ENCODE peak calls at places on chromosomes 16 and 17, in seven cellular contexts. F is AG09309, V is adrenal gland, S is LoVo, Q is GOT3, B is astrocyte of the hippocampus, E is fibroblast of the aortic adventitia. O is an unnamed sample.

GRCh38 chr16:67801889-67802288 is 4.5 kb downstream of the RANBP10 start:
- DNase-seq in S (no peak), E (no peak), F (no peak), V (no peak), Q (no peak), B (no peak), O (no peak)

GRCh38 chr17:21453144-21453982 is 77.2 kb downstream of the KCNJ12 start:
- DNase-seq in E (no peak), F (no peak), V (no peak), Q (no peak), S (no peak), B (no peak), O (no peak)

GRCh38 chr17:50184057-50184456 is 17.4 kb downstream of the COL1A1 start:
- DNase-seq in E (peak; percentile 45), S (no peak), V (no peak), B (no peak), F (no peak), Q (no peak), O (no peak)

GRCh38 chr16:84785843-84786538 is 33.8 kb upstream of the CRISPLD2 start:
- DNase-seq in Q (no peak), S (no peak), V (no peak), E (peak; percentile 89), B (peak; percentile 92), F (no peak), O (peak; percentile 42)

GRCh38 chr16:66936462-66936861 is 1.1 kb downstream of the CES2 start:
- DNase-seq in V (no peak), S (no peak), F (no peak), B (no peak), Q (no peak), E (no peak), O (peak; percentile 82)

GRCh38 chr16:10947211-10947787 is 2.9 kb downstream of the CLEC16A start:
- DNase-seq in B (no peak), Q (no peak), F (no peak), S (no peak), V (no peak), E (no peak), O (no peak)

GRCh38 chr17:320139-320538 is 32.5 kb downstream of the RPH3AL start:
- DNase-seq in V (no peak), Q (no peak), F (no peak), E (no peak), S (no peak), B (no peak), O (no peak)

GRCh38 chr17:30720013-30720471 is 104.5 kb downstream of the CRLF3 start:
- DNase-seq in V (peak; percentile 21), B (no peak), S (no peak), E (no peak), F (no peak), Q (no peak), O (peak; percentile 50)

GRCh38 chr17:29378495-29378894 is 11.7 kb upstream of the TAOK1 start:
- DNase-seq in Q (no peak), B (no peak), F (no peak), S (no peak), V (no peak), E (no peak), O (no peak)

GRCh38 chr16:11978080-11978479 is 1.5 kb downstream of the SNX29 start:
- DNase-seq in Q (no peak), V (no peak), S (no peak), F (no peak), B (no peak), E (peak; percentile 11), O (no peak)

GRCh38 chr16:20073203-20074088 is at the start of gene GPR139:
- DNase-seq in V (no peak), E (no peak), F (no peak), Q (no peak), B (no peak), S (no peak), O (no peak)

GRCh38 chr16:87608400-87608985 is 6.2 kb downstream of the JPH3 start:
- DNase-seq in V (peak; percentile 72), B (peak; percentile 84), F (no peak), Q (peak; percentile 36), E (peak; percentile 68), S (peak; percentile 46), O (no peak)

GRCh38 chr16:50986453-50986852 is 164.6 kb downstream of the SALL1 start:
- DNase-seq in Q (no peak), S (no peak), B (no peak), V (no peak), E (no peak), F (no peak), O (no peak)

GRCh38 chr17:14737984-14738651 is 437.2 kb downstream of the HS3ST3B1 start:
- DNase-seq in E (peak; percentile 93), B (peak; percentile 77), S (peak; percentile 33), V (peak; percentile 90), F (peak; percentile 98), Q (peak; percentile 92), O (peak; percentile 81)

GRCh38 chr17:60435244-60436170 is 13.2 kb downstream of the CHCT1 start:
- DNase-seq in V (peak; percentile 86), F (peak; percentile 68), B (peak; percentile 94), S (peak; percentile 78), E (peak; percentile 98), Q (peak; percentile 38), O (no peak)

GRCh38 chr16:48143816-48144215 is 12.0 kb downstream of the ABCC12 start:
- DNase-seq in F (no peak), Q (no peak), B (peak; percentile 10), E (no peak), V (no peak), S (no peak), O (no peak)

GRCh38 chr17:79597040-79597439 is 13.8 kb downstream of the RBFOX3 start:
- DNase-seq in S (no peak), B (no peak), V (no peak), F (no peak), E (no peak), Q (no peak), O (no peak)

GRCh38 chr16:5870886-5871715 is 773.5 kb upstream of the EEF2KMT start:
- DNase-seq in V (no peak), E (no peak), B (no peak), Q (no peak), F (no peak), S (no peak), O (no peak)

GRCh38 chr16:85238233-85238647 is 126.0 kb upstream of the CIBAR2 start:
- DNase-seq in E (peak; percentile 93), Q (no peak), B (peak; percentile 91), V (peak; percentile 59), S (no peak), F (no peak), O (no peak)

GRCh38 chr17:76935331-76935730 is 67.1 kb downstream of the MGAT5B start:
- DNase-seq in E (peak; percentile 10), S (no peak), B (peak; percentile 23), Q (no peak), F (peak; percentile 17), V (no peak), O (no peak)

GRCh38 chr17:41456206-41456605 is 11.0 kb downstream of the KRT32 start:
- DNase-seq in Q (no peak), E (no peak), S (no peak), B (no peak), F (no peak), V (no peak), O (no peak)

O was measured in right lobe of liver.